ENCODE peak calls at places on chromosomes 7 and 10, in four cellular contexts. One of them, this sample, is unnamed.
A peak's percentile ranks its signal among the peaks of the same experiment; 100 is the strongest.

GRCh38 chr7:38040831-38041230 is 120.4 kb downstream of the EPDR1 start:
- DNase-seq in K562: no peak
- DNase-seq in HepG2: no peak
- DNase-seq in H1: no peak
- DNase-seq in this sample: no peak

GRCh38 chr7:15853832-15854470 is 167.5 kb upstream of the MEOX2 start:
- DNase-seq in K562: no peak
- DNase-seq in HepG2: no peak
- DNase-seq in H1: no peak
- DNase-seq in this sample: no peak

GRCh38 chr10:59091239-59091638 is 85.2 kb upstream of the PHYHIPL start:
- DNase-seq in K562: no peak
- DNase-seq in HepG2: no peak
- DNase-seq in H1: no peak
- DNase-seq in this sample: no peak

GRCh38 chr10:68826764-68827591 is at the start of gene STOX1:
- DNase-seq in K562: peak; percentile 95
- DNase-seq in HepG2: peak; percentile 43
- DNase-seq in H1: peak; percentile 77
- DNase-seq in this sample: no peak

GRCh38 chr7:41695661-41696322 is 7.1 kb downstream of the INHBA start:
- DNase-seq in K562: no peak
- DNase-seq in HepG2: no peak
- DNase-seq in H1: no peak
- DNase-seq in this sample: no peak

GRCh38 chr7:132161976-132162375 is 414.3 kb downstream of the PLXNA4 start:
- DNase-seq in K562: no peak
- DNase-seq in HepG2: no peak
- DNase-seq in H1: no peak
- DNase-seq in this sample: no peak

GRCh38 chr7:37657798-37658197 is 25.8 kb upstream of the GPR141 start:
- DNase-seq in K562: no peak
- DNase-seq in HepG2: no peak
- DNase-seq in H1: no peak
- DNase-seq in this sample: no peak

GRCh38 chr7:112399501-112399900 is 50.8 kb upstream of the IFRD1 start:
- DNase-seq in K562: no peak
- DNase-seq in HepG2: no peak
- DNase-seq in H1: no peak
- DNase-seq in this sample: no peak

GRCh38 chr7:24395512-24395911 is 111.5 kb downstream of the NPY start:
- DNase-seq in K562: peak; percentile 11
- DNase-seq in HepG2: no peak
- DNase-seq in H1: no peak
- DNase-seq in this sample: no peak

GRCh38 chr7:82389847-82390246 is 53.7 kb downstream of the CACNA2D1 start:
- DNase-seq in K562: no peak
- DNase-seq in HepG2: no peak
- DNase-seq in H1: no peak
- DNase-seq in this sample: no peak

GRCh38 chr10:122544493-122544892 is 16.1 kb upstream of the DMBT1 start:
- DNase-seq in K562: no peak
- DNase-seq in HepG2: no peak
- DNase-seq in H1: no peak
- DNase-seq in this sample: no peak

GRCh38 chr10:118868618-118869017 is 113.8 kb upstream of the CACUL1 start:
- DNase-seq in K562: no peak
- DNase-seq in HepG2: no peak
- DNase-seq in H1: no peak
- DNase-seq in this sample: no peak

GRCh38 chr7:137337902-137338301 is 5.6 kb downstream of the PTN start:
- DNase-seq in K562: no peak
- DNase-seq in HepG2: no peak
- DNase-seq in H1: no peak
- DNase-seq in this sample: no peak

GRCh38 chr10:70582793-70583700 is 19.5 kb downstream of the PRF1 start:
- DNase-seq in K562: no peak
- DNase-seq in HepG2: no peak
- DNase-seq in H1: no peak
- DNase-seq in this sample: no peak

GRCh38 chr10:73625004-73625883 is 16.0 kb downstream of the MYOZ1 start:
- DNase-seq in K562: peak; percentile 74
- DNase-seq in HepG2: no peak
- DNase-seq in H1: no peak
- DNase-seq in this sample: no peak

GRCh38 chr10:71370031-71370430 is 26.7 kb upstream of the CDH23 start:
- DNase-seq in K562: no peak
- DNase-seq in HepG2: no peak
- DNase-seq in H1: no peak
- DNase-seq in this sample: no peak

GRCh38 chr10:34372509-34372908 is 442.6 kb downstream of the PARD3 start:
- DNase-seq in K562: no peak
- DNase-seq in HepG2: no peak
- DNase-seq in H1: no peak
- DNase-seq in this sample: no peak

GRCh38 chr7:50793115-50793946 is 10.6 kb upstream of the GRB10 start:
- DNase-seq in K562: peak; percentile 86
- DNase-seq in HepG2: no peak
- DNase-seq in H1: peak; percentile 64
- DNase-seq in this sample: no peak

GRCh38 chr7:101112233-101112632 is 14.7 kb upstream of the SERPINE1 start:
- DNase-seq in K562: no peak
- DNase-seq in HepG2: no peak
- DNase-seq in H1: no peak
- DNase-seq in this sample: no peak

GRCh38 chr10:95097805-95098204 is 28.5 kb upstream of the CYP2C8 start:
- DNase-seq in K562: no peak
- DNase-seq in HepG2: peak; percentile 27
- DNase-seq in H1: no peak
- DNase-seq in this sample: no peak

GRCh38 chr10:120251821-120252220 is 205.2 kb upstream of the PLPP4 start:
- DNase-seq in K562: no peak
- DNase-seq in HepG2: no peak
- DNase-seq in H1: no peak
- DNase-seq in this sample: no peak

GRCh38 chr7:68511281-68511680 is 1087.0 kb upstream of the AUTS2 start:
- DNase-seq in K562: no peak
- DNase-seq in HepG2: no peak
- DNase-seq in H1: no peak
- DNase-seq in this sample: no peak

GRCh38 chr7:65247491-65247890 is 126.2 kb upstream of the ZNF92 start:
- DNase-seq in K562: no peak
- DNase-seq in HepG2: no peak
- DNase-seq in H1: peak; percentile 34
- DNase-seq in this sample: no peak

GRCh38 chr10:128843972-128844371 is 623.1 kb upstream of the MGMT start:
- DNase-seq in K562: no peak
- DNase-seq in HepG2: no peak
- DNase-seq in H1: no peak
- DNase-seq in this sample: no peak

GRCh38 chr10:69629897-69630650 is at the start of gene FAM241B:
- DNase-seq in K562: peak; percentile 96
- DNase-seq in HepG2: no peak
- DNase-seq in H1: peak; percentile 95
- DNase-seq in this sample: no peak

GRCh38 chr10:116767235-116767634 is 24.9 kb upstream of the HSPA12A start:
- DNase-seq in K562: no peak
- DNase-seq in HepG2: no peak
- DNase-seq in H1: no peak
- DNase-seq in this sample: no peak
- TF ChIP-seq HDAC6 in K562: no peak
- TF ChIP-seq HDAC6 in HepG2: no peak
- TF ChIP-seq HDAC6 in H1: no peak
- TF ChIP-seq HDAC6 in this sample: no peak

GRCh38 chr10:125817318-125817946 is 5.6 kb downstream of the UROS start:
- DNase-seq in K562: no peak
- DNase-seq in HepG2: no peak
- DNase-seq in H1: no peak
- DNase-seq in this sample: no peak

GRCh38 chr10:125820705-125821104 is 2.4 kb downstream of the UROS start:
- DNase-seq in K562: no peak
- DNase-seq in HepG2: no peak
- DNase-seq in H1: no peak
- DNase-seq in this sample: peak; percentile 23

GRCh38 chr10:125815764-125816163 is 7.3 kb downstream of the UROS start:
- DNase-seq in K562: peak; percentile 32
- DNase-seq in HepG2: no peak
- DNase-seq in H1: no peak
- DNase-seq in this sample: no peak

GRCh38 chr10:125812128-125812527 is 10.9 kb downstream of the UROS start:
- DNase-seq in K562: no peak
- DNase-seq in HepG2: no peak
- DNase-seq in H1: no peak
- DNase-seq in this sample: no peak

DNA sequence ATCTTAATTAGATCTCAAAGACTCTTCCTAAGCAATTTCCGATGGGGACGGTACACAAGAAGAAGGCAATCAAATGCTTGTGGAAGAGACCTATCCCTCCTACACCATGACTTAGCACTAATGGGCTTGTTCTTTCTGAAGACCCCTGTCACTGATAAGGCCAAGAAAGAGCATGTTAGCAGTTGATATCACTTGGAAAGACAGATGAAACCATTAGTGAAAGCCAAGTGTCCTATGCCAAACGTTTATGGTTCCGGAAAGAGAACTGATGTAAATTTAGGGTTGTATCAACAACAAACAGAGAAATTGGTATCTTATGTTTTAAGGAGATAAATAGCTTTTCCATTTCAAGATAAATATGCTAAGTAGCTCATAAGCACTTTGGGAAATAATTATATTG is 6.5 kb downstream of the UROS start:
- DNase-seq in K562: peak; percentile 75
- DNase-seq in HepG2: no peak
- DNase-seq in H1: no peak
- DNase-seq in this sample: no peak
- TF ChIP-seq HDAC6 in K562: no peak
- TF ChIP-seq HDAC6 in HepG2: no peak
- TF ChIP-seq HDAC6 in H1: no peak
- TF ChIP-seq HDAC6 in this sample: no peak

DNA sequence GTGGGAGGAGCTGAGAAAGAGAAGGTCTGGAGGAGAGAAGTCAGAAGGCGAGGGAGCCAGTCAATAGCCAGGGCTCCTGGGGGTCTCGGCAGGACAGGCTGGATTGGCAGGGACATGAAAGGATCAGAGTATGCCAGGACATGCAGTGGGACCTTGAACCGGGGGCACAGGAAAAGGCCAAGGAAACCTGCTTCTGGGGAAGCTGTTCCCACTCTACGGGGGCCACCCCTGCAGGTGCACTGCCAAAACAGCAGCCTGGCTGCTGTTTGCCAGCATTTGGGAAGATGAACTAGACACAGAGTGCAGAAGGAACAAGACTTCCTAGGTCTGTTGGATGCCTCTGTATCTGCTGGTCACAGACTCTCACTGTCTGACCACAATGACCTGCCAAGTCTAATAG is 194.9 kb upstream of the PRSS58 start:
- DNase-seq in K562: no peak
- DNase-seq in HepG2: no peak
- DNase-seq in H1: no peak
- DNase-seq in this sample: no peak
- TF ChIP-seq HDAC6 in K562: no peak
- TF ChIP-seq HDAC6 in HepG2: no peak
- TF ChIP-seq HDAC6 in H1: no peak
- TF ChIP-seq HDAC6 in this sample: no peak

GRCh38 chr7:152910545-152911013 is 151.0 kb downstream of the ACTR3B start:
- DNase-seq in K562: no peak
- DNase-seq in HepG2: peak; percentile 89
- DNase-seq in H1: no peak
- DNase-seq in this sample: no peak

GRCh38 chr7:152912511-152912910 is 153.0 kb downstream of the ACTR3B start:
- DNase-seq in K562: no peak
- DNase-seq in HepG2: no peak
- DNase-seq in H1: no peak
- DNase-seq in this sample: no peak

GRCh38 chr7:152911904-152912303 is 152.4 kb downstream of the ACTR3B start:
- DNase-seq in K562: no peak
- DNase-seq in HepG2: no peak
- DNase-seq in H1: no peak
- DNase-seq in this sample: no peak

GRCh38 chr7:152909280-152909679 is 149.7 kb downstream of the ACTR3B start:
- DNase-seq in K562: no peak
- DNase-seq in HepG2: no peak
- DNase-seq in H1: no peak
- DNase-seq in this sample: no peak

DNA sequence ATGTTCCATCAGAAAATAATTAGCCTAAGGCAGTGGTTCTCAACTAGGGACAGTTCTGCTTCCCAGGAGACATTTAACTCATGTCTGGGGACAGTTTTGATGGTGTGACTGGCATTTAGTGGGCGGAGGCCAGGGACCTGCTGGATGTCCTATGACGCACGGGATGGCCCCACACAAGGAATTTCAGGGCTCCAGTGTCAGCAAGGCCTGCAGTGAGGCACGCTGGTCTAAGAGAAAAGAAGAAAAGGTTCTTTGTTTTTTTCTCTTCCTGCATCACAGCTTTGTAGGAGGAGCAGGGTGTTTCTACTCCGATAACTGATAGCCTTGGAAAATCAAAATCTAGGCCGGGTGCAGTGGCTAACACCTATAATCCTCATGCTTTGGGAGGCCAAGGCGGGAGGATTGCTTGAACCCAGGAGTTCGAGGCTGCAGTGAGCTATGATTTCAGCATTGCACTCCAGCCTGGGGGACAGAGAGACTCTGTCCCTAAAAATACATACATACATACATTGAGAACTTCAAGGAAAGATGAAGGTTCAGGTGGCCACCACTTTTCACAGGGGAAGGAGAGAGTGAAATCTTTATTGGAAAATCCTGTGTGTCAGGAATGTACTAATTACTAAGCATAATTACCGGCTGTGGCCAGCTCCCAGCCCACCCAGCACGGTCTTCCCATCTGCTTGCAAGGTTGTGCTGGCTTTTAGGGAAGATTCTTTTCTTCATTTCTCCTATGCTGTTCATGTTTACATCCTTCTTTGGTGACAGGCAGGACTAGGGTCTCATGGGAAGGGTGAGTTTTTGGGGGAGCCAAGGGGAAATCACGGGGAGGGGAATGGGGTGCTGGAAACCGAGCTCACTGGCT is 150.4 kb downstream of the ACTR3B start:
- DNase-seq in K562: no peak
- DNase-seq in HepG2: peak; percentile 95
- DNase-seq in H1: no peak
- DNase-seq in this sample: no peak
- TF ChIP-seq HDAC6 in K562: no peak
- TF ChIP-seq HDAC6 in HepG2: no peak
- TF ChIP-seq HDAC6 in H1: no peak
- TF ChIP-seq HDAC6 in this sample: no peak

This sample was measured in GM12878.